ENCODE peak calls at places on chromosomes 5 and 9, in four cellular contexts. E, P, Q and N are unnamed samples.

GRCh38 chr5:11903614-11904269 is 504 bp downstream of the CTNND2 start:
- DNase-seq in E (no peak), P (peak; percentile 69), Q (peak; percentile 65), N (peak; percentile 45)

GRCh38 chr5:3139596-3139995 is 388.1 kb upstream of the IRX2 start:
- DNase-seq in E (no peak), P (peak; percentile 41), Q (no peak), N (no peak)

GRCh38 chr5:135362102-135362501 is 36.9 kb downstream of the MACROH2A1 start:
- DNase-seq in E (no peak), P (no peak), Q (no peak), N (no peak)

GRCh38 chr9:93603011-93603410 is 26.6 kb downstream of the PHF2 start:
- DNase-seq in E (no peak), P (no peak), Q (peak; percentile 31), N (no peak)

GRCh38 chr5:56463944-56464571 is 230.9 kb upstream of the ANKRD55 start:
- DNase-seq in E (no peak), P (no peak), Q (peak; percentile 48), N (no peak)

GRCh38 chr9:88387733-88388202 is 476 bp upstream of the SPIN1 start:
- DNase-seq in E (peak; percentile 52), P (peak; percentile 81), Q (no peak), N (no peak)

GRCh38 chr5:146425023-146425422 is 22.1 kb upstream of the TCERG1 start:
- DNase-seq in E (no peak), P (peak; percentile 63), Q (no peak), N (peak; percentile 61)

GRCh38 chr9:89632136-89633135 is 27.6 kb downstream of the GADD45G start:
- DNase-seq in E (no peak), P (no peak), Q (no peak), N (no peak)

GRCh38 chr5:161096591-161096990 is 244.6 kb upstream of the ATP10B start:
- DNase-seq in E (no peak), P (no peak), Q (no peak), N (no peak)

GRCh38 chr5:77852514-77853352 is 76.6 kb upstream of the TBCA start:
- DNase-seq in E (peak; percentile 78), P (peak; percentile 73), Q (peak; percentile 82), N (peak; percentile 83)

GRCh38 chr9:23551171-23551795 is 274.8 kb downstream of the ELAVL2 start:
- DNase-seq in E (no peak), P (no peak), Q (no peak), N (no peak)

GRCh38 chr5:179553875-179554274 is 3.5 kb downstream of the RUFY1 start:
- DNase-seq in E (peak; percentile 84), P (peak; percentile 76), Q (no peak), N (peak; percentile 52)

GRCh38 chr9:99026271-99026955 is 78.5 kb upstream of the TGFBR1 start:
- DNase-seq in E (no peak), P (no peak), Q (no peak), N (no peak)

GRCh38 chr5:57335092-57335491 is 147.5 kb downstream of the ACTBL2 start:
- DNase-seq in E (peak; percentile 90), P (no peak), Q (no peak), N (no peak)

GRCh38 chr9:107223381-107223780 is 59.7 kb upstream of the RAD23B start:
- DNase-seq in E (no peak), P (no peak), Q (no peak), N (no peak)

GRCh38 chr9:81861644-81862043 is 66.6 kb upstream of the SPATA31D4 start:
- DNase-seq in E (peak; percentile 90), P (no peak), Q (no peak), N (no peak)

GRCh38 chr5:162227075-162227474 is 159.5 kb downstream of the GABRG2 start:
- DNase-seq in E (no peak), P (peak; percentile 76), Q (no peak), N (peak; percentile 36)

GRCh38 chr5:148732692-148733091 is 78.4 kb upstream of the HTR4 start:
- DNase-seq in E (no peak), P (no peak), Q (no peak), N (no peak)

GRCh38 chr9:138023394-138024124 is 146.0 kb downstream of the CACNA1B start:
- DNase-seq in E (no peak), P (peak; percentile 14), Q (peak; percentile 76), N (peak; percentile 50)

GRCh38 chr9:70168521-70168920 is 90.3 kb upstream of the SMC5 start:
- DNase-seq in E (no peak), P (no peak), Q (no peak), N (no peak)

GRCh38 chr9:14935917-14936316 is 25.7 kb upstream of the FREM1 start:
- DNase-seq in E (no peak), P (no peak), Q (no peak), N (no peak)

GRCh38 chr5:106020889-106021288 is 1649.8 kb downstream of the EFNA5 start:
- DNase-seq in E (peak; percentile 72), P (no peak), Q (no peak), N (no peak)

GRCh38 chr5:136249678-136250266 is 56.8 kb upstream of the SMIM32 start:
- DNase-seq in E (peak; percentile 70), P (peak; percentile 71), Q (peak; percentile 61), N (peak; percentile 66)

GRCh38 chr9:91060520-91061343 is 259.1 kb downstream of the SYK start:
- DNase-seq in E (peak; percentile 99), P (no peak), Q (peak; percentile 8), N (no peak)

GRCh38 chr9:127779136-127779981 is 893 bp upstream of the SH2D3C start:
- DNase-seq in E (no peak), P (no peak), Q (no peak), N (no peak)

GRCh38 chr5:2710910-2711309 is 40.6 kb downstream of the IRX2 start:
- DNase-seq in E (no peak), P (no peak), Q (no peak), N (no peak)

GRCh38 chr9:120336021-120336752 is 243.8 kb downstream of the CDK5RAP2 start:
- DNase-seq in E (peak; percentile 7), P (no peak), Q (peak; percentile 17), N (no peak)

GRCh38 chr5:109218767-109219166 is 191.0 kb downstream of the PJA2 start:
- DNase-seq in E (no peak), P (no peak), Q (no peak), N (no peak)

GRCh38 chr9:25994605-25995004 is 316.4 kb upstream of the TUSC1 start:
- DNase-seq in E (no peak), P (no peak), Q (no peak), N (no peak)

GRCh38 chr5:149442563-149443182 is 63.6 kb upstream of the IL17B start:
- DNase-seq in E (peak; percentile 70), P (peak; percentile 81), Q (peak; percentile 99), N (peak; percentile 90)

GRCh38 chr5:6733411-6734242 is 20.4 kb downstream of the TENT4A start:
- DNase-seq in E (peak; percentile 94), P (no peak), Q (no peak), N (no peak)

GRCh38 chr9:89171693-89172092 is 6.9 kb downstream of the SHC3 start:
- DNase-seq in E (no peak), P (peak; percentile 46), Q (no peak), N (no peak)

GRCh38 chr5:87127956-87128687 is 139.6 kb upstream of the RASA1 start:
- DNase-seq in E (peak; percentile 43), P (no peak), Q (no peak), N (no peak)

GRCh38 chr5:9555961-9556360 is 10.1 kb upstream of the SEMA5A start:
- DNase-seq in E (no peak), P (no peak), Q (no peak), N (no peak)

GRCh38 chr9:4301971-4302427 is 2.1 kb upstream of the GLIS3 start:
- DNase-seq in E (peak; percentile 96), P (peak; percentile 25), Q (no peak), N (no peak)

GRCh38 chr9:37348917-37349316 is 73.6 kb upstream of the GRHPR start:
- DNase-seq in E (no peak), P (no peak), Q (no peak), N (no peak)

GRCh38 chr5:146753618-146754123 is 124.9 kb downstream of the PPP2R2B start:
- DNase-seq in E (no peak), P (no peak), Q (no peak), N (no peak)

GRCh38 chr9:126699401-126699851 is 85.7 kb downstream of the LMX1B start:
- DNase-seq in E (no peak), P (no peak), Q (no peak), N (no peak)

DNA sequence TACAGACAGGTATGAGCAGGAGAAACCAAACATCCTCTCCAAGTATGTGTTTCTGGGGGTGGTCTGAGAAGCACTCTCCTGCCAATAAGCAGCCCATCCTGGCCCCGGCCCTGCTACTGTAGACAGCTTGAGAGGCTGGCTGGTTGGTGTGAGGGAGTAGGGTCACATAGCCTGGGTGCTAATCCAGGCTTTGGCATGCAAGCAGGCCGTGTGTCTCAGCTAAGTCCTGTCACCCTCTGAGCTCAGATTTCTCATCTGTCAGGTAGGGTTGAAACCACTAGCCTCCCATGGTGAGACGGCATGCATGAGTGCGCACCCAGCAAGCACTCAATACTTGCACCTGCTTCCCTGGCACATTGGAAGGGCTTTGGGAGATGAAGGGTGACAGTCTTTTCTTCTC is 49.8 kb upstream of the PHYKPL start:
- DNase-seq in E (no peak), P (no peak), Q (no peak), N (no peak)
- H3K56ac ChIP-seq in E (no peak overlapping the region), P (no peak overlapping the region), Q (no peak overlapping the region), N (no peak overlapping the region)

DNA sequence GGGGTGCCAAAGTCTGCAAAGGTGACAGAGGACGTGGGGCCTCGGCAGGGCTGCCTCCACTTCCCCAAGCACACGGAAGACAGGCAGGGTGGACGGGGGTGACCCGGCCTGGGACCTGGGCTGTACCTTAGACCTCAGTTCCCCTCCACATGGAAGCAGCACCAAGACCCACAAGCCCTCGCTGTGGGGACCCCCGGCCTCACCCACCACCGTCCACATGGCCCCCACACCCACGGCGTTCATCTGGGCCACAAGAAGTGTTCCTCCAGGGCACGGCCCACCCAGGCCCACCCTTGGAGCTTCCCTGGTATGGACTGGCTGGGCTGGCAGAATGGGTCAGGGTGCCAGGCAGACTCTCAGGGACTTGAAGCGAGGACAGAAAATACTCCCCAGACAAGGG is 45.8 kb upstream of the NKD2 start:
- DNase-seq in E (no peak), P (no peak), Q (no peak), N (no peak)
- H2BK15ac ChIP-seq in E (peak overlapping the region; percentile 2), P (no peak overlapping the region), Q (no peak overlapping the region), N (no peak overlapping the region)

GRCh38 chr5:159992566-159992965 is 16.4 kb upstream of the TTC1 start:
- DNase-seq in E (no peak), P (no peak), Q (no peak), N (no peak)

GRCh38 chr5:159993194-159993593 is 15.7 kb upstream of the TTC1 start:
- DNase-seq in E (no peak), P (no peak), Q (no peak), N (no peak)

GRCh38 chr5:159990506-159990905 is 18.4 kb upstream of the TTC1 start:
- DNase-seq in E (no peak), P (no peak), Q (no peak), N (no peak)

GRCh38 chr5:160001051-160001450 is 7.9 kb upstream of the TTC1 start:
- DNase-seq in E (no peak), P (no peak), Q (no peak), N (no peak)

DNA sequence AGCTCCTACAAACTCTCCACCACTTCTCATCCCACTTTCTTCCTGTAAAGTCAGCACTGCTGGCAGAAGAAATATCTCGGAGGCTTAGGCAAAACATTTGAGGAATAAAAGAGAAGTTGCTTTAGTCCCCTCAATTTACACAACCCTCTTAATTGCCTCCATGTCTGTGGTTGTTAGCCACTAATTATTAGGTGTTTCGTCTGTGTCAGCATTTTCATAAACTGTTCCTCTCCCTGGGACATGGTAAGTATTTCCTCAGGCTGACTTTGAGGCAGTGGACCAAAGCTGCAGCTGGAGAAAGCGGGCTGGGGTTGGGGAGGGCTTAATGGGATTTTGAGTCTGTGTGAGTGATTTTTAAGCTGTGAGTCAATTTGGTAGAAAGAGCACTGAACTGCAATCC is 13.1 kb upstream of the TTC1 start:
- DNase-seq in E (peak; percentile 29), P (no peak), Q (no peak), N (no peak)
- H3K56ac ChIP-seq in E (no peak overlapping the region), P (no peak overlapping the region), Q (no peak overlapping the region), N (no peak overlapping the region)

GRCh38 chr9:134623408-134624066 is 18.1 kb upstream of the COL5A1 start:
- DNase-seq in E (no peak), P (no peak), Q (no peak), N (no peak)
- H2BK15ac ChIP-seq in E (peak overlapping the region; percentile 62), P (no peak overlapping the region), Q (no peak overlapping the region), N (no peak overlapping the region)